ENCODE peak calls at places on chromosomes 16 and 17, in six cellular contexts. One of them, this sample, is unnamed.

GRCh38 chr16:28010671-28011070 is 52.8 kb downstream of the GSG1L start:
- DNase-seq in fibroblast of pulmonary artery: peak
- DNase-seq in iPS DF 6.9: no peak
- DNase-seq in A549: no peak
- DNase-seq in effector memory CD4-positive, alpha-beta T cell: no peak
- DNase-seq in Caco-2: no peak
- DNase-seq in this sample: no peak

GRCh38 chr16:49921791-49922456 is 66.0 kb upstream of the ZNF423 start:
- DNase-seq in fibroblast of pulmonary artery: peak
- DNase-seq in iPS DF 6.9: peak
- DNase-seq in A549: peak
- DNase-seq in effector memory CD4-positive, alpha-beta T cell: no peak
- DNase-seq in Caco-2: peak
- DNase-seq in this sample: peak

GRCh38 chr17:48747445-48748363 is 19.2 kb upstream of the HOXB13 start:
- DNase-seq in fibroblast of pulmonary artery: no peak
- DNase-seq in iPS DF 6.9: no peak
- DNase-seq in A549: no peak
- DNase-seq in effector memory CD4-positive, alpha-beta T cell: no peak
- DNase-seq in Caco-2: no peak
- DNase-seq in this sample: no peak

GRCh38 chr17:15965510-15965909 is 20.6 kb downstream of the ADORA2B start:
- DNase-seq in fibroblast of pulmonary artery: no peak
- DNase-seq in iPS DF 6.9: no peak
- DNase-seq in A549: no peak
- DNase-seq in effector memory CD4-positive, alpha-beta T cell: no peak
- DNase-seq in Caco-2: no peak
- DNase-seq in this sample: no peak

GRCh38 chr16:49827806-49828428 is 28.0 kb downstream of the ZNF423 start:
- DNase-seq in fibroblast of pulmonary artery: no peak
- DNase-seq in iPS DF 6.9: no peak
- DNase-seq in A549: no peak
- DNase-seq in effector memory CD4-positive, alpha-beta T cell: no peak
- DNase-seq in Caco-2: no peak
- DNase-seq in this sample: peak

GRCh38 chr17:14303343-14304221 is 2.7 kb downstream of the HS3ST3B1 start:
- DNase-seq in fibroblast of pulmonary artery: no peak
- DNase-seq in iPS DF 6.9: no peak
- DNase-seq in A549: no peak
- DNase-seq in effector memory CD4-positive, alpha-beta T cell: peak
- DNase-seq in Caco-2: no peak
- DNase-seq in this sample: no peak

GRCh38 chr17:76404256-76404655 is 19.8 kb downstream of the SPHK1 start:
- DNase-seq in fibroblast of pulmonary artery: no peak
- DNase-seq in iPS DF 6.9: no peak
- DNase-seq in A549: no peak
- DNase-seq in effector memory CD4-positive, alpha-beta T cell: no peak
- DNase-seq in Caco-2: no peak
- DNase-seq in this sample: no peak

GRCh38 chr17:78797691-78798585 is 15.9 kb upstream of the CYTH1 start:
- DNase-seq in fibroblast of pulmonary artery: no peak
- DNase-seq in iPS DF 6.9: no peak
- DNase-seq in A549: no peak
- DNase-seq in effector memory CD4-positive, alpha-beta T cell: no peak
- DNase-seq in Caco-2: no peak
- DNase-seq in this sample: no peak

GRCh38 chr16:71896688-71897368 is 1.5 kb downstream of the IST1 start:
- DNase-seq in fibroblast of pulmonary artery: no peak
- DNase-seq in iPS DF 6.9: no peak
- DNase-seq in A549: no peak
- DNase-seq in effector memory CD4-positive, alpha-beta T cell: no peak
- DNase-seq in Caco-2: no peak
- DNase-seq in this sample: no peak

GRCh38 chr17:79646721-79647455 is 36.0 kb upstream of the RBFOX3 start:
- DNase-seq in fibroblast of pulmonary artery: no peak
- DNase-seq in iPS DF 6.9: no peak
- DNase-seq in A549: no peak
- DNase-seq in effector memory CD4-positive, alpha-beta T cell: no peak
- DNase-seq in Caco-2: peak
- DNase-seq in this sample: peak

GRCh38 chr17:56121661-56122060 is 31.6 kb upstream of the ANKFN1 start:
- DNase-seq in fibroblast of pulmonary artery: no peak
- DNase-seq in iPS DF 6.9: no peak
- DNase-seq in A549: no peak
- DNase-seq in effector memory CD4-positive, alpha-beta T cell: no peak
- DNase-seq in Caco-2: no peak
- DNase-seq in this sample: no peak

GRCh38 chr17:70604854-70605253 is 435.5 kb downstream of the KCNJ2 start:
- DNase-seq in fibroblast of pulmonary artery: no peak
- DNase-seq in iPS DF 6.9: no peak
- DNase-seq in A549: no peak
- DNase-seq in effector memory CD4-positive, alpha-beta T cell: no peak
- DNase-seq in Caco-2: no peak
- DNase-seq in this sample: no peak

GRCh38 chr16:11655655-11656054 is 12.6 kb upstream of the SNN start:
- DNase-seq in fibroblast of pulmonary artery: no peak
- DNase-seq in iPS DF 6.9: no peak
- DNase-seq in A549: no peak
- DNase-seq in effector memory CD4-positive, alpha-beta T cell: no peak
- DNase-seq in Caco-2: no peak
- DNase-seq in this sample: no peak

GRCh38 chr17:32827227-32827626 is 49.7 kb downstream of the MYO1D start:
- DNase-seq in fibroblast of pulmonary artery: no peak
- DNase-seq in iPS DF 6.9: no peak
- DNase-seq in A549: no peak
- DNase-seq in effector memory CD4-positive, alpha-beta T cell: no peak
- DNase-seq in Caco-2: no peak
- DNase-seq in this sample: no peak

GRCh38 chr17:66749217-66749832 is 85.6 kb upstream of the CACNG5 start:
- DNase-seq in fibroblast of pulmonary artery: no peak
- DNase-seq in iPS DF 6.9: no peak
- DNase-seq in A549: no peak
- DNase-seq in effector memory CD4-positive, alpha-beta T cell: no peak
- DNase-seq in Caco-2: no peak
- DNase-seq in this sample: no peak

GRCh38 chr16:51569204-51569911 is 418.3 kb upstream of the SALL1 start:
- DNase-seq in fibroblast of pulmonary artery: peak
- DNase-seq in iPS DF 6.9: no peak
- DNase-seq in A549: peak
- DNase-seq in effector memory CD4-positive, alpha-beta T cell: no peak
- DNase-seq in Caco-2: no peak
- DNase-seq in this sample: no peak

GRCh38 chr17:41962768-41963434 is 3.7 kb upstream of the CNP start:
- DNase-seq in fibroblast of pulmonary artery: peak
- DNase-seq in iPS DF 6.9: peak
- DNase-seq in A549: peak
- DNase-seq in effector memory CD4-positive, alpha-beta T cell: peak
- DNase-seq in Caco-2: peak
- DNase-seq in this sample: peak

GRCh38 chr16:49755291-49755611 is 100.7 kb downstream of the ZNF423 start:
- DNase-seq in fibroblast of pulmonary artery: peak
- DNase-seq in iPS DF 6.9: no peak
- DNase-seq in A549: peak
- DNase-seq in effector memory CD4-positive, alpha-beta T cell: no peak
- DNase-seq in Caco-2: no peak
- DNase-seq in this sample: no peak

GRCh38 chr16:71635632-71636031 is 9.6 kb downstream of the MARVELD3 start:
- DNase-seq in fibroblast of pulmonary artery: no peak
- DNase-seq in iPS DF 6.9: no peak
- DNase-seq in A549: no peak
- DNase-seq in effector memory CD4-positive, alpha-beta T cell: no peak
- DNase-seq in Caco-2: no peak
- DNase-seq in this sample: no peak

GRCh38 chr17:81052199-81052997 is 17.4 kb downstream of the BAIAP2 start:
- DNase-seq in fibroblast of pulmonary artery: no peak
- DNase-seq in iPS DF 6.9: no peak
- DNase-seq in A549: no peak
- DNase-seq in effector memory CD4-positive, alpha-beta T cell: no peak
- DNase-seq in Caco-2: no peak
- DNase-seq in this sample: no peak

GRCh38 chr17:282000-282911 is 70.4 kb downstream of the RPH3AL start:
- DNase-seq in fibroblast of pulmonary artery: no peak
- DNase-seq in iPS DF 6.9: no peak
- DNase-seq in A549: no peak
- DNase-seq in effector memory CD4-positive, alpha-beta T cell: no peak
- DNase-seq in Caco-2: peak
- DNase-seq in this sample: no peak

GRCh38 chr16:73163238-73163795 is 115.4 kb upstream of the ZFHX3 start:
- DNase-seq in fibroblast of pulmonary artery: peak
- DNase-seq in iPS DF 6.9: no peak
- DNase-seq in A549: no peak
- DNase-seq in effector memory CD4-positive, alpha-beta T cell: no peak
- DNase-seq in Caco-2: no peak
- DNase-seq in this sample: no peak

GRCh38 chr16:73166394-73166971 is 118.6 kb upstream of the ZFHX3 start:
- DNase-seq in fibroblast of pulmonary artery: no peak
- DNase-seq in iPS DF 6.9: no peak
- DNase-seq in A549: no peak
- DNase-seq in effector memory CD4-positive, alpha-beta T cell: no peak
- DNase-seq in Caco-2: no peak
- DNase-seq in this sample: no peak

GRCh38 chr16:73171380-73171779 is 123.5 kb upstream of the ZFHX3 start:
- DNase-seq in fibroblast of pulmonary artery: no peak
- DNase-seq in iPS DF 6.9: no peak
- DNase-seq in A549: no peak
- DNase-seq in effector memory CD4-positive, alpha-beta T cell: no peak
- DNase-seq in Caco-2: no peak
- DNase-seq in this sample: no peak

GRCh38 chr16:73170587-73170986 is 122.7 kb upstream of the ZFHX3 start:
- DNase-seq in fibroblast of pulmonary artery: no peak
- DNase-seq in iPS DF 6.9: no peak
- DNase-seq in A549: no peak
- DNase-seq in effector memory CD4-positive, alpha-beta T cell: no peak
- DNase-seq in Caco-2: no peak
- DNase-seq in this sample: no peak

GRCh38 chr16:73166972-73167550 is 119.1 kb upstream of the ZFHX3 start:
- DNase-seq in fibroblast of pulmonary artery: peak
- DNase-seq in iPS DF 6.9: no peak
- DNase-seq in A549: no peak
- DNase-seq in effector memory CD4-positive, alpha-beta T cell: no peak
- DNase-seq in Caco-2: no peak
- DNase-seq in this sample: no peak
- H3K4me3 ChIP-seq in fibroblast of pulmonary artery: peak
- H3K4me3 ChIP-seq in iPS DF 6.9: no peak
- H3K4me3 ChIP-seq in A549: no peak
- H3K4me3 ChIP-seq in effector memory CD4-positive, alpha-beta T cell: no peak
- H3K4me3 ChIP-seq in Caco-2: no peak
- H3K4me3 ChIP-seq in this sample: peak

DNA sequence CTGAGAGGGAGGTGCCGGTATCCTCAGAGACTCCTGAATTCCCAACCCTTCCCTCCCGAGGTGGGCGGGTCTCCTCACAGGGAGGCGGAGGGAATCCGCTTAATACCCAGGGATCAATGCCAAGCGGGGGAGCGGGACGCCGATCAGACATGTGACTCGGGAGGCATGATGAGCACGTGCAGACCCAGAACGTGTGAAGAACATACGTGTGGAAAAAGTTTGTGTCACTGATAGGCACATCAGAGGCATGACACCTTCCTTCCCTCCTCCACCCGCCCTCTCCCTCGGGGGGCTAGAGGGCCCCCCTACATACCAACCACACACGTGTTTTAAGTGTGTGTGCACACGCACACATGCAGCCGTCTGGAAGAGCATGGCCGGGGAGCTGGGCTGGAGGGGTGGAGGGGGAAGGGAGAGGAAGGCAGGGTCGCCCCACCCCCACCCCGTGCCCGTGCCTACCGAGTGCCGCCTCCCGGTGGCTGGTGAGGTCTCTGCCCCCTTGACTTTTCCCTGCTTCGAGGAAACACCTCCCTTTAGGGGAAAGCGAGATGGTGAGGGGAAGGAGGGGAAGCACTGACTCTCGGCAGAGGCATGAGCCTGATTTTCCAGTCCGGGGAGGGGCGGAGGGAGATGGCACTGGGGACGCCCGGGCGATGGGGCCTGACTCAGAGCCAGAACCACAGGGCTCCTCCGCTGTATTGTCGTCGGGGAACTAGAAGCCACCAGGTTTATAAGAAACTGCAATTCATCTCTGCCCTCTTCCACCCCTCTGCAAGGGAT is 12.1 kb upstream of the TBX21 start:
- DNase-seq in fibroblast of pulmonary artery: no peak
- DNase-seq in iPS DF 6.9: no peak
- DNase-seq in A549: no peak
- DNase-seq in effector memory CD4-positive, alpha-beta T cell: peak
- DNase-seq in Caco-2: no peak
- DNase-seq in this sample: no peak
- H3K4me3 ChIP-seq in fibroblast of pulmonary artery: no peak
- H3K4me3 ChIP-seq in iPS DF 6.9: no peak
- H3K4me3 ChIP-seq in A549: no peak
- H3K4me3 ChIP-seq in effector memory CD4-positive, alpha-beta T cell: peak
- H3K4me3 ChIP-seq in Caco-2: no peak
- H3K4me3 ChIP-seq in this sample: no peak

GRCh38 chr17:77728022-77728671 is 230.4 kb upstream of the TNRC6C start:
- DNase-seq in fibroblast of pulmonary artery: no peak
- DNase-seq in iPS DF 6.9: no peak
- DNase-seq in A549: no peak
- DNase-seq in effector memory CD4-positive, alpha-beta T cell: no peak
- DNase-seq in Caco-2: no peak
- DNase-seq in this sample: no peak
- H3K4me3 ChIP-seq in fibroblast of pulmonary artery: no peak
- H3K4me3 ChIP-seq in iPS DF 6.9: no peak
- H3K4me3 ChIP-seq in A549: no peak
- H3K4me3 ChIP-seq in effector memory CD4-positive, alpha-beta T cell: no peak
- H3K4me3 ChIP-seq in Caco-2: no peak
- H3K4me3 ChIP-seq in this sample: no peak

GRCh38 chr16:73572135-73572534 is 524.2 kb upstream of the ZFHX3 start:
- DNase-seq in fibroblast of pulmonary artery: peak
- DNase-seq in iPS DF 6.9: no peak
- DNase-seq in A549: no peak
- DNase-seq in effector memory CD4-positive, alpha-beta T cell: no peak
- DNase-seq in Caco-2: no peak
- DNase-seq in this sample: no peak

GRCh38 chr16:73568769-73569168 is 520.8 kb upstream of the ZFHX3 start:
- DNase-seq in fibroblast of pulmonary artery: no peak
- DNase-seq in iPS DF 6.9: no peak
- DNase-seq in A549: no peak
- DNase-seq in effector memory CD4-positive, alpha-beta T cell: no peak
- DNase-seq in Caco-2: no peak
- DNase-seq in this sample: no peak

GRCh38 chr16:73565263-73565662 is 517.3 kb upstream of the ZFHX3 start:
- DNase-seq in fibroblast of pulmonary artery: no peak
- DNase-seq in iPS DF 6.9: peak
- DNase-seq in A549: no peak
- DNase-seq in effector memory CD4-positive, alpha-beta T cell: no peak
- DNase-seq in Caco-2: no peak
- DNase-seq in this sample: no peak

GRCh38 chr16:73565925-73566324 is 518.0 kb upstream of the ZFHX3 start:
- DNase-seq in fibroblast of pulmonary artery: no peak
- DNase-seq in iPS DF 6.9: no peak
- DNase-seq in A549: no peak
- DNase-seq in effector memory CD4-positive, alpha-beta T cell: no peak
- DNase-seq in Caco-2: no peak
- DNase-seq in this sample: no peak

DNA sequence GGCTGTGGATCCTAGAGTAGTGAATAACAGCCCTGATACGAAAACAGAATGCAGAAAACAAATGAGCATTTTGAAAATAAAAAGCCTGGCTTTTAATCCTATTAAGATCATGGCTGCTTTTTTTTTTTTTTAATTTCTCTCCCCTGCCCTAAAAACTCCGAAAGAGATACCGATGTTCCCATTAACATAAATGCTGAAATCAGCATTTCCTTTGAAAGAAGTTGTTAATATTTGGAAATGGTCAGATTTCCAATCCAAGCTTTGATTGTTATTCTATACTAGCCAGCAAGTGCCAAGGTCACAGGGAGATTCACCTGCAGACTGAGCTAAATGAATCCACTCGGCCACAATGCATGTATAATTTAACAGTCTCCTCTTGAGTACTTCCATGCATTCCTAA is 521.3 kb upstream of the ZFHX3 start:
- DNase-seq in fibroblast of pulmonary artery: no peak
- DNase-seq in iPS DF 6.9: no peak
- DNase-seq in A549: no peak
- DNase-seq in effector memory CD4-positive, alpha-beta T cell: no peak
- DNase-seq in Caco-2: no peak
- DNase-seq in this sample: no peak
- H3K4me3 ChIP-seq in fibroblast of pulmonary artery: no peak
- H3K4me3 ChIP-seq in iPS DF 6.9: no peak
- H3K4me3 ChIP-seq in A549: no peak
- H3K4me3 ChIP-seq in effector memory CD4-positive, alpha-beta T cell: no peak
- H3K4me3 ChIP-seq in Caco-2: no peak
- H3K4me3 ChIP-seq in this sample: no peak

This sample was measured in tibial artery.